ENCODE peak calls at places on chromosomes 11 and 22, in five cellular contexts. B, H, M, N and W are unnamed samples.

GRCh38 chr11:95156133-95156731 is 66.6 kb downstream of the ENDOD1 start:
- DNase-seq in B (no peak), H (no peak), M (peak; percentile 28), N (no peak), W (no peak)

GRCh38 chr11:41281131-41281742 is 178.2 kb downstream of the LRRC4C start:
- DNase-seq in B (no peak), H (no peak), M (no peak), N (no peak), W (no peak)

GRCh38 chr11:128767518-128767917 is 73.6 kb downstream of the FLI1 start:
- DNase-seq in B (no peak), H (no peak), M (no peak), N (no peak), W (peak; percentile 60)

GRCh38 chr11:11987503-11988022 is 20.9 kb downstream of the DKK3 start:
- DNase-seq in B (no peak), H (no peak), M (peak; percentile 24), N (no peak), W (peak; percentile 78)

GRCh38 chr11:65522640-65523322 is 2.1 kb upstream of the SCYL1 start:
- DNase-seq in B (no peak), H (no peak), M (no peak), N (no peak), W (no peak)

GRCh38 chr11:88384678-88385015 is 47.1 kb upstream of the CTSC start:
- DNase-seq in B (no peak), H (no peak), M (no peak), N (no peak), W (peak; percentile 49)

GRCh38 chr11:72724851-72725730 is 27.1 kb downstream of the ARAP1 start:
- DNase-seq in B (peak; percentile 80), H (peak; percentile 86), M (peak; percentile 75), N (no peak), W (peak; percentile 84)

GRCh38 chr11:9280655-9281301 is 15.6 kb upstream of the DENND5A start:
- DNase-seq in B (no peak), H (no peak), M (no peak), N (peak; percentile 58), W (peak; percentile 81)

GRCh38 chr11:121563003-121563402 is 110.2 kb upstream of the SORL1-AS1 start:
- DNase-seq in B (no peak), H (no peak), M (no peak), N (no peak), W (no peak)

GRCh38 chr22:36731916-36732315 is 28.4 kb upstream of the CACNG2 start:
- DNase-seq in B (no peak), H (no peak), M (no peak), N (no peak), W (no peak)
- TF ChIP-seq MXI1 in B (no peak), H (no peak), M (no peak), N (no peak), W (no peak)

GRCh38 chr22:50574383-50574755 is 3.9 kb downstream of the CPT1B start:
- DNase-seq in B (no peak), H (no peak), M (no peak), N (no peak), W (no peak)

GRCh38 chr22:50577697-50577986 is 585 bp downstream of the CPT1B start:
- DNase-seq in B (no peak), H (no peak), M (no peak), N (no peak), W (no peak)

GRCh38 chr22:50576806-50577696 is 1.2 kb downstream of the CPT1B start:
- DNase-seq in B (no peak), H (no peak), M (no peak), N (no peak), W (no peak)

GRCh38 chr22:50575426-50575941 is 2.7 kb downstream of the CPT1B start:
- DNase-seq in B (no peak), H (no peak), M (no peak), N (no peak), W (no peak)

GRCh38 chr22:50576070-50576469 is 2.2 kb downstream of the CPT1B start:
- DNase-seq in B (peak; percentile 81), H (peak; percentile 64), M (peak; percentile 34), N (no peak), W (peak; percentile 44)
- TF ChIP-seq MXI1 in B (no peak), H (no peak), M (no peak), N (no peak), W (no peak)

DNA sequence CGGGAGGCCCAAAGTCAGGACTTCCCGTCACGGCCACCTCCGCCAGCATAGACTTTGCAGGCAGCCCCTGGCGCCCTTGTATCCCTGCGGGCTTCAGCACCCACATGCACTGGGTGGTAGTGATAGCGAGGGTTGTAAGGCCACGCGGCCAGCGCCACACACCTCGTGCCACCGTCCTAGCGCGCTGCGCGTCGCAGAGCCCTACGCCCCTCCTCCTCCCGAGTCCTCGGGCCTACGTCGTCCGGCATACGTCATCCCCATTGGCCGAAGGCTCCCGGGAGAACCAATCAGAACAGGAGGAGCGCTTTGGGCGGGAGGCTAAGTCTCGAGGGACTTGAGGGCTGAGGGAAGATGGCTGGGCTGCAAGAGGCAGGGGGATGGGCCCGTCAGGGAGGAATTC is 1.3 kb upstream of the BTBD18 start:
- DNase-seq in B (no peak), H (no peak), M (no peak), N (no peak), W (no peak)
- TF ChIP-seq MXI1 in B (no peak), H (no peak), M (no peak), N (no peak), W (no peak)

GRCh38 chr22:47588583-47588970 is 826.1 kb downstream of the TBC1D22A start:
- DNase-seq in B (no peak), H (no peak), M (no peak), N (no peak), W (no peak)
- TF ChIP-seq MXI1 in B (no peak), H (no peak), M (no peak), N (no peak), W (no peak)

DNA sequence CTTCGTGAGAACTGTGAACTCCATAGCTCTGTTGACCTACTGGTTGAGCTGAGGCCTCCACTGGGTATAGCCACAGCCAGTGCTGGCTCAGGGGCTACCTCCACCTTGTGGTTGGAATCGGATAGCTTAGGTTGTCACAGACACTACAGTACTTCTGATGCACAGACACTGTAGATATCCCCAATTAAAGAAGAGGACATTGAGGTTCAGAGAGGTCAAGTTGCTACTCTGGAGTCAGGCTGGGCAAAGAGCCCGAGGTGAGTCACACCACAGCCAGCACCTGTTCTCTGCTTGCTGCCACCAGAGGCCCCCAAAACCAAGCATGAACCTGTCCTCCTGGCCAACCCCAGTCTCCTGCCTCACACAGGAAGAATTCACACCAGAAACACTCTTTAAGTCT is 5.4 kb downstream of the UFD1 start:
- DNase-seq in B (no peak), H (no peak), M (no peak), N (no peak), W (no peak)
- TF ChIP-seq MXI1 in B (no peak), H (no peak), M (no peak), N (no peak), W (no peak)

DNA sequence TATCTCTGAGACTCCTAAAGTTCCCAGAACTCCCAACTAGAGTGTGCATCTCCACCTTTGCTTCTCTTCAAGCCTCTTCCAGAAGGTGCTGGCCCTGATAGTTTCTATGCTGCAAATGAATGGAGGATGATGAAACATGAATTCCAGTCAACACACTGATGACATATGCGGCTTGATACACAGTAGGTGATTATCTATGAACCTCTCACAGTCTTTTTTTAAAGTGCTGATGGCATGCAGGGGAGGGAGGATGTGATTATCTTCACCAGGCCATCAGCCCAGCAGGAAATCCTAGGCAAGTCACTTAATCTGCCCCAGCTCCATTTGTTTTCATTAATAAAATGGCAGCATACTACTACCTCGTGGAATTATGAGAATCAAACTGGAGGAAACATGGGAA is 548.5 kb downstream of the SOX6 start:
- DNase-seq in B (no peak), H (no peak), M (no peak), N (no peak), W (no peak)
- TF ChIP-seq MXI1 in B (no peak), H (no peak), M (no peak), N (no peak), W (no peak)

DNA sequence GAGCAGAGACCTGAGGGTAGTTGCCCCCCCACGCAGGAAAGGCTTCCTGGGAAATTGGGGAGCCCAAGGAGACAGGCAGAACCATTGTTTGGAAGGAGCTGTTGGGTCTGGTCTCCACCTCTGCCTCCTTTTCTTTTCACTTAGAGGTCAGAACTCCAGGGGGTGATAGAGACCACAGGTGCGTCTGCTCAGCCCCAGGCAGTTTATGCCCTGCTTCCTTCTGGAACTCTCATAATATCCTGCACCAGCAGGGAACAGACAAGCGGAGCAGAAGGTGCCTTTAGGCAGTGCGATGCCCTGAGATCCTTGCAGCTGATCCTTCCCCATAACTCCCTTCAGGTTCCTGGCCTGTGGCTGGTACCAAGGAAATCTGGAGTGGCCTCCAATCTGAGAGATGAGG is 120.2 kb downstream of the NECTIN1 start:
- DNase-seq in B (peak; percentile 18), H (no peak), M (no peak), N (no peak), W (no peak)
- TF ChIP-seq MXI1 in B (no peak), H (no peak), M (no peak), N (no peak), W (no peak)

GRCh38 chr11:76598426-76598839 is 72.1 kb downstream of the LRRC32 start:
- DNase-seq in B (peak; percentile 31), H (peak; percentile 72), M (peak; percentile 57), N (peak; percentile 12), W (peak; percentile 56)
- TF ChIP-seq MXI1 in B (no peak), H (no peak), M (no peak), N (no peak), W (no peak)

GRCh38 chr11:112321521-112322172 is 61.0 kb upstream of the PLET1 start:
- DNase-seq in B (peak; percentile 23), H (no peak), M (no peak), N (peak; percentile 47), W (peak; percentile 89)
- TF ChIP-seq MXI1 in B (no peak), H (no peak), M (no peak), N (no peak), W (no peak)

DNA sequence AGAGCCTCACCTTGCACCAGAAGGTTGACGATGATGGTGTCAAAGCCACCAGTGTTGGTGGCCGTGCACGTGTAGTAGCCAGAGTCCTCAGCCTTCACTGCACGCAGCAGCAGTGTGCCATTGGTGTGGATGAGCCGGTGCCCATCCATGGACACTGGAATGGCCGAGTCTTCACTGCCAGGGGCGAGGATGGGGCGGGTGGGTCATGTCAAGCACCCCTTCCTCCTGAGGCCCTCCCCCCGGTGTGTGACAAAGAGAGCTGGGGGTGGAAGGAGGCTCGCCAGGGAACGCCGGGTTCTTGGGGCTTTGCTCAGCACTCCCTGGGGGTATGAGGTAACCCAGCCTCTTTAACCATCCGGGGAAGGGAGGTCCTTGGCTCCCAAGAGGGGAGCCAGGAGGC is 111.6 kb downstream of the CEP164 start:
- DNase-seq in B (no peak), H (no peak), M (no peak), N (no peak), W (no peak)
- TF ChIP-seq MXI1 in B (no peak), H (no peak), M (no peak), N (no peak), W (no peak)